ENCODE peak calls at places on chromosomes 3 and 15, in ten cellular contexts. A, P, T, Y, J, M, N, S, V and G are unnamed samples.

GRCh38 chr3:15292765-15293522 is 39.4 kb downstream of the SH3BP5 start:
- DNase-seq in A (peak), N (no peak), T (no peak), V (peak), P (no peak), M (no peak), Y (no peak), S (no peak), J (no peak), G (no peak)

GRCh38 chr3:196620228-196620627 is 19.3 kb upstream of the NRROS start:
- DNase-seq in M (no peak), P (no peak), S (no peak), J (no peak), V (no peak), T (peak), A (peak), N (no peak), Y (no peak), G (no peak)

GRCh38 chr15:52289629-52290081 is 5.9 kb downstream of the MYO5C start:
- DNase-seq in A (no peak), Y (no peak), S (no peak), N (no peak), V (no peak), J (no peak), M (no peak), P (peak), T (no peak), G (no peak)

GRCh38 chr15:41180206-41180789 is 50.3 kb downstream of the EXD1 start:
- DNase-seq in N (no peak), M (peak), S (no peak), T (no peak), P (no peak), Y (no peak), A (no peak), J (no peak), V (no peak), G (no peak)

GRCh38 chr3:172181936-172182708 is 142.7 kb downstream of the FNDC3B start:
- DNase-seq in A (peak), P (peak), M (no peak), S (no peak), J (no peak), V (no peak), T (no peak), Y (no peak), N (no peak), G (no peak)

GRCh38 chr15:62866366-62866765 is 176.2 kb upstream of the TPM1 start:
- DNase-seq in P (no peak), S (no peak), A (no peak), T (no peak), V (no peak), J (no peak), M (no peak), N (no peak), Y (no peak), G (no peak)

GRCh38 chr15:88629071-88629470 is 7.9 kb downstream of the AEN start:
- DNase-seq in S (no peak), N (no peak), P (no peak), V (no peak), J (no peak), Y (no peak), M (no peak), A (no peak), T (no peak), G (no peak)

GRCh38 chr15:64991536-64992135 is 1.9 kb upstream of the SPG21 start:
- DNase-seq in N (no peak), P (no peak), A (no peak), T (no peak), Y (no peak), J (no peak), V (no peak), M (no peak), S (no peak), G (no peak)

GRCh38 chr15:73127302-73127936 is 75.2 kb downstream of the NEO1 start:
- DNase-seq in P (peak), A (peak), V (peak), T (peak), M (peak), Y (peak), J (no peak), S (peak), N (no peak), G (no peak)

GRCh38 chr15:90203473-90203872 is 2.3 kb downstream of the SEMA4B start:
- DNase-seq in A (no peak), T (no peak), Y (no peak), N (no peak), P (no peak), J (no peak), V (no peak), S (no peak), M (no peak), G (no peak)

GRCh38 chr3:63192248-63192647 is 85.9 kb upstream of the SYNPR start:
- DNase-seq in T (no peak), M (peak), A (no peak), S (no peak), N (no peak), J (no peak), V (no peak), Y (no peak), P (no peak), G (no peak)